ENCODE peak calls at places on chromosomes 12 and 14, in ten cellular contexts. One of them, this sample, is unnamed.

GRCh38 chr12:10101042-10101579 is 2.3 kb upstream of the CLEC1A start:
- DNase-seq in Peyer's patch: no peak
- DNase-seq in K562: no peak
- DNase-seq in A549: no peak
- DNase-seq in WERI-Rb-1: no peak
- DNase-seq in body of pancreas: no peak
- DNase-seq in GM12865: no peak
- DNase-seq in colonic mucosa: no peak
- DNase-seq in adrenal gland: no peak
- DNase-seq in thoracic aorta: no peak
- DNase-seq in this sample: no peak

GRCh38 chr12:31001581-31002360 is 71.9 kb upstream of the DDX11 start:
- DNase-seq in GM12865: no peak
- DNase-seq in K562: no peak
- DNase-seq in adrenal gland: no peak
- DNase-seq in A549: no peak
- DNase-seq in Peyer's patch: peak; percentile 31
- DNase-seq in body of pancreas: no peak
- DNase-seq in colonic mucosa: no peak
- DNase-seq in thoracic aorta: no peak
- DNase-seq in WERI-Rb-1: no peak
- DNase-seq in this sample: no peak

GRCh38 chr12:105322070-105322469 is 8.4 kb upstream of the C12orf75 start:
- DNase-seq in thoracic aorta: no peak
- DNase-seq in GM12865: no peak
- DNase-seq in A549: no peak
- DNase-seq in adrenal gland: no peak
- DNase-seq in WERI-Rb-1: no peak
- DNase-seq in body of pancreas: no peak
- DNase-seq in K562: no peak
- DNase-seq in colonic mucosa: no peak
- DNase-seq in Peyer's patch: no peak
- DNase-seq in this sample: no peak

GRCh38 chr14:31893156-31893813 is 183.8 kb upstream of the ARHGAP5 start:
- DNase-seq in K562: no peak
- DNase-seq in adrenal gland: peak; percentile 20
- DNase-seq in A549: no peak
- DNase-seq in Peyer's patch: no peak
- DNase-seq in GM12865: no peak
- DNase-seq in WERI-Rb-1: no peak
- DNase-seq in thoracic aorta: no peak
- DNase-seq in body of pancreas: no peak
- DNase-seq in colonic mucosa: no peak
- DNase-seq in this sample: no peak

GRCh38 chr12:108568653-108569154 is 6.3 kb downstream of the ISCU start:
- DNase-seq in Peyer's patch: no peak
- DNase-seq in GM12865: peak; percentile 98
- DNase-seq in K562: no peak
- DNase-seq in A549: no peak
- DNase-seq in body of pancreas: no peak
- DNase-seq in thoracic aorta: no peak
- DNase-seq in WERI-Rb-1: no peak
- DNase-seq in colonic mucosa: peak; percentile 17
- DNase-seq in adrenal gland: no peak
- DNase-seq in this sample: no peak

GRCh38 chr14:94685681-94686485 is 73.7 kb downstream of the SERPINA3 start:
- DNase-seq in GM12865: no peak
- DNase-seq in WERI-Rb-1: no peak
- DNase-seq in body of pancreas: no peak
- DNase-seq in thoracic aorta: no peak
- DNase-seq in Peyer's patch: no peak
- DNase-seq in colonic mucosa: no peak
- DNase-seq in adrenal gland: no peak
- DNase-seq in A549: no peak
- DNase-seq in K562: no peak
- DNase-seq in this sample: no peak

GRCh38 chr12:75452675-75453330 is 27.8 kb upstream of the GLIPR1 start:
- DNase-seq in colonic mucosa: no peak
- DNase-seq in body of pancreas: no peak
- DNase-seq in K562: no peak
- DNase-seq in Peyer's patch: no peak
- DNase-seq in WERI-Rb-1: no peak
- DNase-seq in adrenal gland: no peak
- DNase-seq in A549: peak; percentile 27
- DNase-seq in thoracic aorta: no peak
- DNase-seq in GM12865: no peak
- DNase-seq in this sample: no peak

GRCh38 chr12:50579757-50580267 is 75.0 kb downstream of the DIP2B start:
- DNase-seq in A549: peak; percentile 67
- DNase-seq in body of pancreas: no peak
- DNase-seq in colonic mucosa: no peak
- DNase-seq in GM12865: peak; percentile 27
- DNase-seq in adrenal gland: no peak
- DNase-seq in thoracic aorta: no peak
- DNase-seq in Peyer's patch: no peak
- DNase-seq in WERI-Rb-1: no peak
- DNase-seq in K562: no peak
- DNase-seq in this sample: no peak

GRCh38 chr12:110340706-110341105 is 59.7 kb downstream of the ATP2A2 start:
- DNase-seq in adrenal gland: peak; percentile 15
- DNase-seq in body of pancreas: no peak
- DNase-seq in A549: no peak
- DNase-seq in K562: no peak
- DNase-seq in Peyer's patch: no peak
- DNase-seq in colonic mucosa: no peak
- DNase-seq in thoracic aorta: no peak
- DNase-seq in WERI-Rb-1: peak; percentile 94
- DNase-seq in GM12865: no peak
- DNase-seq in this sample: no peak

GRCh38 chr12:91542048-91542447 is 359.4 kb upstream of the DCN start:
- DNase-seq in Peyer's patch: no peak
- DNase-seq in GM12865: no peak
- DNase-seq in thoracic aorta: no peak
- DNase-seq in colonic mucosa: no peak
- DNase-seq in A549: no peak
- DNase-seq in adrenal gland: no peak
- DNase-seq in K562: no peak
- DNase-seq in WERI-Rb-1: no peak
- DNase-seq in body of pancreas: no peak
- DNase-seq in this sample: no peak

GRCh38 chr14:97164014-97164413 is 366.8 kb downstream of the VRK1 start:
- DNase-seq in GM12865: no peak
- DNase-seq in WERI-Rb-1: no peak
- DNase-seq in Peyer's patch: no peak
- DNase-seq in K562: no peak
- DNase-seq in colonic mucosa: no peak
- DNase-seq in A549: no peak
- DNase-seq in thoracic aorta: no peak
- DNase-seq in adrenal gland: no peak
- DNase-seq in body of pancreas: no peak
- DNase-seq in this sample: no peak
- TF ChIP-seq CTCF in GM12865: no peak
- TF ChIP-seq CTCF in WERI-Rb-1: no peak
- TF ChIP-seq CTCF in Peyer's patch: no peak
- TF ChIP-seq CTCF in K562: no peak
- TF ChIP-seq CTCF in colonic mucosa: no peak
- TF ChIP-seq CTCF in A549: peak; percentile 12
- TF ChIP-seq CTCF in thoracic aorta: no peak
- TF ChIP-seq CTCF in adrenal gland: no peak
- TF ChIP-seq CTCF in body of pancreas: no peak
- TF ChIP-seq CTCF in this sample: no peak

DNA sequence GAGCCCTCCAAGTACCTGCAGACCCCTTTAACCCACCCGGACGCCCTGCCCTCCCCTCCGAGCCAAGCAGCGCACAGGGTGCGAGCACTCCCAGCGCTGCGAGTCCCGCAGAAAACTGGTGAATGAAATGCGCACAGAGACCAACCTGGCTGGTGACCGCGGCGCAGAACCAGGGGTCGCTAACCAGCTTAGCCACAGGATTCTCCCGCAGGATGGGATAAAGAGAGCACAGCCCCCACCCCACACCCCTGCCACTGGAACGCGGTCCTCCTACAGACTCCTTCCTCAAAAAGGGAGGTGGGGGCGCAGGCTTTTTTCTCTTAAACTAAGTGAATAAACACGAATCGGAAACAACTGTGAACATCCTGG is 1.0 kb downstream of the ATP2B1 start:
- DNase-seq in thoracic aorta: no peak
- DNase-seq in body of pancreas: peak; percentile 30
- DNase-seq in Peyer's patch: peak; percentile 56
- DNase-seq in K562: peak; percentile 16
- DNase-seq in GM12865: peak; percentile 24
- DNase-seq in WERI-Rb-1: peak; percentile 56
- DNase-seq in adrenal gland: peak; percentile 29
- DNase-seq in A549: no peak
- DNase-seq in colonic mucosa: peak; percentile 35
- DNase-seq in this sample: peak; percentile 34
- TF ChIP-seq CTCF in thoracic aorta: no peak
- TF ChIP-seq CTCF in body of pancreas: no peak
- TF ChIP-seq CTCF in Peyer's patch: no peak
- TF ChIP-seq CTCF in K562: no peak
- TF ChIP-seq CTCF in GM12865: no peak
- TF ChIP-seq CTCF in WERI-Rb-1: no peak
- TF ChIP-seq CTCF in adrenal gland: no peak
- TF ChIP-seq CTCF in A549: no peak
- TF ChIP-seq CTCF in colonic mucosa: no peak
- TF ChIP-seq CTCF in this sample: no peak

GRCh38 chr12:117926391-117926899 is 42.3 kb downstream of the KSR2 start:
- DNase-seq in body of pancreas: no peak
- DNase-seq in colonic mucosa: no peak
- DNase-seq in Peyer's patch: no peak
- DNase-seq in A549: no peak
- DNase-seq in GM12865: no peak
- DNase-seq in thoracic aorta: no peak
- DNase-seq in WERI-Rb-1: no peak
- DNase-seq in adrenal gland: no peak
- DNase-seq in K562: no peak
- DNase-seq in this sample: no peak
- TF ChIP-seq CTCF in body of pancreas: no peak
- TF ChIP-seq CTCF in colonic mucosa: no peak
- TF ChIP-seq CTCF in Peyer's patch: no peak
- TF ChIP-seq CTCF in A549: no peak
- TF ChIP-seq CTCF in GM12865: no peak
- TF ChIP-seq CTCF in thoracic aorta: no peak
- TF ChIP-seq CTCF in WERI-Rb-1: no peak
- TF ChIP-seq CTCF in adrenal gland: no peak
- TF ChIP-seq CTCF in K562: no peak
- TF ChIP-seq CTCF in this sample: no peak

DNA sequence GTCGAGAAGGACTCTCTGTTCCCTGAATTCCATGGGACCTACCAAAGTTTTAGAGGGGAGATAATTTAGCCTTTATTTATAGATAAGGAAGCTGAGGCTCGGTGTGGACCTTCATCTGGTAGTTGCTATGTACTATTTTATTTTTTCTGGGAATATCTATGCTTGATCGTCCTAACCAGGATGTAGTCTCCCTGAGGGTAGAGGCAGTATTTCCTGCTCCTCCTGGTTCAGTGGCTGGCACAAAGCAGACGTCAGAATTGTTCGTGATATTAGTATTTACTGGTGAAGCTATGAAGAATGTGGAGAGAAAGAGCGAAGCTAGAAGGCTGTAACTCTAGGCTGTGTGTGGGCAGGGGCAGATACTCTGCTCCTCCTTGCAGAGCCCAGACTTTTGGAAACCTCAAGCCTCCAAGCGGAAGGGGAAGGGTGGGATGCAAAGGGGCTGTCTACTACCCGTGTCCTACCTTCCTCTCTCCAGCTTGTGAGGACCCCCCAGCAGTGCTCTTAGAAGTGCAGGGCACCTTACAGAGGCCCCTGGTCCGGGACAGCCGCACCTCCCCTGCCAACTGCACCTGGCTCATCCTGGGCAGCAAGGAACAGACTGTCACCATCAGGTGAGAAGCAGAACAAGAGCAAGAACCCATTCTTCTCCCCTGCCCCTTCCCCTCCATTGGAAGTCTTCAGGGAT is 1.4 kb downstream of the LRP10 start:
- DNase-seq in body of pancreas: no peak
- DNase-seq in thoracic aorta: no peak
- DNase-seq in GM12865: no peak
- DNase-seq in Peyer's patch: no peak
- DNase-seq in adrenal gland: no peak
- DNase-seq in colonic mucosa: no peak
- DNase-seq in A549: no peak
- DNase-seq in K562: no peak
- DNase-seq in WERI-Rb-1: no peak
- DNase-seq in this sample: no peak
- TF ChIP-seq CTCF in body of pancreas: no peak
- TF ChIP-seq CTCF in thoracic aorta: no peak
- TF ChIP-seq CTCF in GM12865: no peak
- TF ChIP-seq CTCF in Peyer's patch: no peak
- TF ChIP-seq CTCF in adrenal gland: no peak
- TF ChIP-seq CTCF in colonic mucosa: no peak
- TF ChIP-seq CTCF in A549: peak; percentile 13
- TF ChIP-seq CTCF in K562: no peak
- TF ChIP-seq CTCF in WERI-Rb-1: no peak
- TF ChIP-seq CTCF in this sample: no peak